ENCODE peak calls at places on chromosomes 7 and 10, in four cellular contexts. Q is left ventricle myocardium superior, P is A549, M is sciatic nerve. V is an unnamed sample.

GRCh38 chr7:77757589-77757988 is 40.6 kb downstream of the TMEM60 start:
- ATAC-seq in Q (no peak), P (no peak), M (no peak), V (no peak)

GRCh38 chr10:93363891-93364648 is 118.1 kb downstream of the MYOF start:
- ATAC-seq in Q (peak; percentile 68), P (no peak), M (peak; percentile 43), V (no peak)

GRCh38 chr10:53675201-53675600 is 902.6 kb upstream of the MBL2 start:
- ATAC-seq in Q (no peak), P (no peak), M (no peak), V (no peak)

GRCh38 chr10:131928248-131929095 is 27.7 kb downstream of the PPP2R2D start:
- ATAC-seq in Q (no peak), P (no peak), M (peak; percentile 35), V (no peak)

GRCh38 chr7:25663877-25664276 is 435.6 kb upstream of the NPVF start:
- ATAC-seq in Q (peak; percentile 85), P (no peak), M (peak; percentile 90), V (no peak)

GRCh38 chr10:69883256-69883655 is 81.5 kb downstream of the COL13A1 start:
- ATAC-seq in Q (no peak), P (peak; percentile 67), M (no peak), V (no peak)

GRCh38 chr10:13450078-13450477 is 78.7 kb downstream of the BEND7 start:
- ATAC-seq in Q (no peak), P (no peak), M (no peak), V (no peak)

GRCh38 chr7:44712012-44712411 is 36.6 kb upstream of the ZMIZ2 start:
- ATAC-seq in Q (no peak), P (no peak), M (no peak), V (no peak)

GRCh38 chr7:131011976-131012375 is 278.0 kb upstream of the KLF14 start:
- ATAC-seq in Q (peak; percentile 64), P (no peak), M (peak; percentile 89), V (peak; percentile 53)

GRCh38 chr7:98085674-98086073 is 21.0 kb upstream of the LMTK2 start:
- ATAC-seq in Q (no peak), P (no peak), M (no peak), V (no peak)

GRCh38 chr10:126502481-126502880 is 114.2 kb upstream of the ADAM12 start:
- ATAC-seq in Q (no peak), P (no peak), M (no peak), V (no peak)

GRCh38 chr10:8182841-8183240 is 128.4 kb downstream of the GATA3 start:
- ATAC-seq in Q (no peak), P (no peak), M (no peak), V (no peak)

GRCh38 chr10:95501203-95502094 is 59.7 kb downstream of the SORBS1 start:
- ATAC-seq in Q (no peak), P (no peak), M (no peak), V (no peak)

GRCh38 chr7:29825750-29826529 is 19.6 kb downstream of the WIPF3 start:
- ATAC-seq in Q (peak; percentile 54), P (no peak), M (no peak), V (peak; percentile 51)

GRCh38 chr7:66699998-66700397 is 40.5 kb upstream of the RABGEF1 start:
- ATAC-seq in Q (peak; percentile 67), P (no peak), M (peak; percentile 77), V (no peak)

GRCh38 chr10:59880976-59881510 is 25.3 kb downstream of the CCDC6 start:
- ATAC-seq in Q (no peak), P (no peak), M (no peak), V (no peak)

GRCh38 chr7:34320412-34320811 is 337.6 kb upstream of the NPSR1 start:
- ATAC-seq in Q (no peak), P (no peak), M (no peak), V (no peak)

GRCh38 chr7:105650382-105650729 is 69.1 kb upstream of the EFCAB10 start:
- ATAC-seq in Q (no peak), P (no peak), M (no peak), V (peak; percentile 9)

GRCh38 chr10:90937645-90938258 is 16.9 kb upstream of the ANKRD1 start:
- ATAC-seq in Q (no peak), P (no peak), M (no peak), V (peak; percentile 65)

GRCh38 chr7:111067682-111068081 is 23.2 kb upstream of the LRRN3 start:
- ATAC-seq in Q (no peak), P (no peak), M (no peak), V (no peak)

GRCh38 chr10:132588301-132589013 is 50.9 kb downstream of the INPP5A start:
- ATAC-seq in Q (peak; percentile 62), P (no peak), M (peak; percentile 49), V (no peak)

GRCh38 chr10:34993782-34994181 is 96.4 kb downstream of the CUL2 start:
- ATAC-seq in Q (peak; percentile 85), P (no peak), M (no peak), V (no peak)

GRCh38 chr7:120842131-120842621 is 15.8 kb downstream of the TSPAN12 start:
- ATAC-seq in Q (no peak), P (no peak), M (no peak), V (no peak)

V was measured in SK-N-SH treated with all-trans-retinoic acid at 6 μM for 48 hours.